ENCODE peak calls at places on chromosomes 7 and 10, in ten cellular contexts. P is HAP-1; O is AG20443; Y is ovary; S is HFF-Myc; A is left cardiac atrium; I is iPS DF 19.7; H is EH; C is glomerular endothelial cell; M is CD8-positive, alpha-beta memory T cell. N is an unnamed sample.

GRCh38 chr7:159012353-159013069 is 132.2 kb downstream of the VIPR2 start:
- DNase-seq in P (no peak), O (no peak), Y (no peak), S (no peak), A (peak; percentile 80), I (no peak), H (no peak), C (no peak), M (no peak), N (no peak)

GRCh38 chr7:98204670-98205069 is 6.6 kb upstream of the BHLHA15 start:
- DNase-seq in P (no peak), O (no peak), Y (no peak), S (no peak), A (no peak), I (no peak), H (no peak), C (no peak), M (no peak), N (no peak)

GRCh38 chr7:138228764-138229163 is 152.5 kb downstream of the AKR1D1 start:
- DNase-seq in P (no peak), O (no peak), Y (no peak), S (no peak), A (no peak), I (no peak), H (no peak), C (no peak), M (no peak), N (no peak)

GRCh38 chr7:102988088-102988487 is 75.3 kb downstream of the LRRC17 start:
- DNase-seq in P (no peak), O (no peak), Y (no peak), S (no peak), A (no peak), I (no peak), H (no peak), C (no peak), M (no peak), N (no peak)

GRCh38 chr10:24209421-24209770 is 458 bp downstream of the KIAA1217 start:
- DNase-seq in P (peak; percentile 36), O (peak; percentile 40), Y (no peak), S (peak; percentile 15), A (no peak), I (no peak), H (peak; percentile 67), C (no peak), M (no peak), N (no peak)

GRCh38 chr7:69942557-69942956 is 344.3 kb downstream of the AUTS2 start:
- DNase-seq in P (no peak), O (no peak), Y (no peak), S (no peak), A (no peak), I (no peak), H (no peak), C (no peak), M (no peak), N (no peak)

GRCh38 chr7:110257673-110258072 is 833.3 kb upstream of the LRRN3 start:
- DNase-seq in P (no peak), O (no peak), Y (no peak), S (no peak), A (no peak), I (no peak), H (no peak), C (no peak), M (no peak), N (no peak)

GRCh38 chr7:158016171-158017087 is 571.2 kb downstream of the PTPRN2 start:
- DNase-seq in P (peak; percentile 35), O (no peak), Y (no peak), S (no peak), A (peak; percentile 27), I (no peak), H (no peak), C (no peak), M (no peak), N (no peak)

GRCh38 chr10:110502851-110503301 is 5.2 kb downstream of the DUSP5 start:
- DNase-seq in P (no peak), O (peak; percentile 62), Y (peak; percentile 35), S (no peak), A (peak; percentile 57), I (no peak), H (peak; percentile 86), C (no peak), M (no peak), N (peak; percentile 42)

GRCh38 chr7:57165285-57165899 is 33.2 kb upstream of the ZNF479 start:
- DNase-seq in P (no peak), O (no peak), Y (no peak), S (no peak), A (no peak), I (no peak), H (no peak), C (no peak), M (no peak), N (no peak)

GRCh38 chr10:4127518-4128315 is 342.7 kb upstream of the KLF6 start:
- DNase-seq in P (no peak), O (no peak), Y (no peak), S (no peak), A (no peak), I (peak; percentile 20), H (no peak), C (peak; percentile 78), M (no peak), N (no peak)

GRCh38 chr7:99693427-99694200 is 13.8 kb upstream of the CYP3A5 start:
- DNase-seq in P (peak; percentile 18), O (no peak), Y (no peak), S (no peak), A (no peak), I (peak; percentile 38), H (no peak), C (no peak), M (peak; percentile 49), N (no peak)

GRCh38 chr10:86403183-86403797 is 36.7 kb upstream of the GRID1 start:
- DNase-seq in P (no peak), O (peak; percentile 13), Y (no peak), S (no peak), A (no peak), I (no peak), H (peak; percentile 6), C (no peak), M (no peak), N (no peak)

GRCh38 chr10:110368002-110368401 is 63.3 kb upstream of the SMNDC1 start:
- DNase-seq in P (no peak), O (no peak), Y (no peak), S (no peak), A (no peak), I (no peak), H (peak; percentile 29), C (no peak), M (no peak), N (no peak)

GRCh38 chr7:16801111-16801542 is 3.7 kb downstream of the AGR2 start:
- DNase-seq in P (peak; percentile 71), O (peak; percentile 68), Y (no peak), S (peak; percentile 62), A (no peak), I (no peak), H (peak; percentile 77), C (peak; percentile 39), M (no peak), N (no peak)

GRCh38 chr7:137480824-137481365 is 137.4 kb upstream of the PTN start:
- DNase-seq in P (no peak), O (no peak), Y (no peak), S (no peak), A (no peak), I (no peak), H (peak; percentile 10), C (no peak), M (no peak), N (no peak)

GRCh38 chr10:98632456-98633150 is 185.9 kb upstream of the HPS1 start:
- DNase-seq in P (no peak), O (no peak), Y (no peak), S (no peak), A (no peak), I (no peak), H (no peak), C (no peak), M (no peak), N (no peak)

GRCh38 chr10:124560377-124560776 is 98.8 kb downstream of the LHPP start:
- DNase-seq in P (no peak), O (peak; percentile 84), Y (peak; percentile 85), S (peak; percentile 5), A (peak; percentile 70), I (no peak), H (peak; percentile 78), C (no peak), M (no peak), N (peak; percentile 41)

GRCh38 chr10:130227883-130228282 is 91.7 kb downstream of the GLRX3 start:
- DNase-seq in P (no peak), O (no peak), Y (no peak), S (no peak), A (no peak), I (no peak), H (no peak), C (no peak), M (no peak), N (no peak)

GRCh38 chr7:158555034-158555520 is 32.5 kb downstream of the PTPRN2 start:
- DNase-seq in P (no peak), O (no peak), Y (no peak), S (no peak), A (no peak), I (no peak), H (no peak), C (no peak), M (no peak), N (no peak)

GRCh38 chr10:124906551-124907001 is 35.3 kb upstream of the ZRANB1 start:
- DNase-seq in P (no peak), O (peak; percentile 72), Y (no peak), S (no peak), A (no peak), I (no peak), H (peak; percentile 95), C (no peak), M (no peak), N (no peak)

GRCh38 chr7:98459529-98459928 is 58.6 kb upstream of the BAIAP2L1 start:
- DNase-seq in P (no peak), O (no peak), Y (no peak), S (no peak), A (no peak), I (no peak), H (no peak), C (no peak), M (no peak), N (no peak)

GRCh38 chr7:104185346-104185745 is 22.5 kb downstream of the ORC5 start:
- DNase-seq in P (no peak), O (no peak), Y (no peak), S (no peak), A (no peak), I (no peak), H (peak; percentile 17), C (no peak), M (no peak), N (no peak)

GRCh38 chr10:88743999-88744398 is 15.8 kb upstream of the LIPN start:
- DNase-seq in P (no peak), O (no peak), Y (no peak), S (no peak), A (no peak), I (no peak), H (no peak), C (no peak), M (no peak), N (no peak)

GRCh38 chr10:59876695-59877094 is 29.7 kb downstream of the CCDC6 start:
- DNase-seq in P (no peak), O (no peak), Y (no peak), S (no peak), A (no peak), I (no peak), H (no peak), C (no peak), M (no peak), N (no peak)

GRCh38 chr7:42414961-42415505 is 178.0 kb upstream of the GLI3 start:
- DNase-seq in P (no peak), O (no peak), Y (no peak), S (peak; percentile 6), A (no peak), I (no peak), H (peak; percentile 50), C (no peak), M (no peak), N (no peak)

GRCh38 chr10:36492590-36493510 is 632.5 kb upstream of the ANKRD30A start:
- DNase-seq in P (no peak), O (peak; percentile 67), Y (no peak), S (no peak), A (no peak), I (no peak), H (peak; percentile 80), C (no peak), M (no peak), N (no peak)

GRCh38 chr7:51261117-51261835 is 55.3 kb downstream of the COBL start:
- DNase-seq in P (no peak), O (no peak), Y (no peak), S (no peak), A (peak; percentile 60), I (no peak), H (no peak), C (no peak), M (no peak), N (no peak)